ENCODE peak calls at places on chromosomes 5 and 9, in four cellular contexts. T is H1, S is SK-N-SH, F is K562. P is an unnamed sample.

GRCh38 chr5:133274597-133274935 is 222.8 kb downstream of the HSPA4 start:
- DNase-seq in F (no peak), S (no peak), T (no peak), P (no peak)

GRCh38 chr9:2574215-2574614 is 47.4 kb upstream of the VLDLR start:
- DNase-seq in F (no peak), T (no peak), S (no peak), P (no peak)

GRCh38 chr5:161600156-161600555 is 53.6 kb upstream of the GABRB2 start:
- DNase-seq in F (no peak), T (no peak), S (no peak), P (no peak)

GRCh38 chr5:99398946-99399345 is 470.1 kb upstream of the CHD1 start:
- DNase-seq in F (no peak), T (no peak), S (no peak), P (no peak)

GRCh38 chr9:90961375-90961774 is 159.8 kb downstream of the SYK start:
- DNase-seq in F (no peak), S (no peak), T (no peak), P (no peak)

GRCh38 chr9:115680226-115680625 is 473.4 kb upstream of the PAPPA start:
- DNase-seq in T (no peak), S (no peak), F (no peak), P (no peak)

GRCh38 chr9:89291741-89292140 is 19.3 kb upstream of the CKS2 start:
- DNase-seq in F (no peak), S (no peak), T (no peak), P (no peak)

GRCh38 chr5:155389498-155389897 is 375.9 kb downstream of the KIF4B start:
- DNase-seq in S (no peak), T (no peak), F (no peak), P (no peak)

GRCh38 chr9:132008184-132008781 is 71.4 kb downstream of the MED27 start:
- DNase-seq in F (no peak), T (no peak), S (no peak), P (no peak)

GRCh38 chr9:71647094-71647591 is 121.2 kb downstream of the CEMIP2 start:
- DNase-seq in F (peak), S (no peak), T (no peak), P (no peak)

GRCh38 chr5:74075900-74076484 is 450.0 kb downstream of the ARHGEF28 start:
- DNase-seq in T (no peak), F (no peak), S (no peak), P (no peak)

GRCh38 chr9:99533421-99533820 is 288.3 kb upstream of the NR4A3 start:
- DNase-seq in F (no peak), T (no peak), S (no peak), P (no peak)

GRCh38 chr9:77916410-77916819 is 115.2 kb downstream of the GNAQ start:
- DNase-seq in T (no peak), S (no peak), F (no peak), P (no peak)

GRCh38 chr5:141734501-141735231 is 52.6 kb upstream of the ARAP3 start:
- DNase-seq in F (peak), T (no peak), S (peak), P (peak)

GRCh38 chr5:110865400-110866094 is 126.7 kb downstream of the SLC25A46 start:
- DNase-seq in F (peak), T (peak), S (peak), P (peak)

GRCh38 chr9:81292056-81292805 is 397.1 kb downstream of the TLE1 start:
- DNase-seq in F (no peak), T (no peak), S (no peak), P (peak)

GRCh38 chr5:6175172-6175855 is 203.0 kb downstream of the MED10 start:
- DNase-seq in S (no peak), F (no peak), T (no peak), P (no peak)

GRCh38 chr5:10301842-10302610 is 5.7 kb downstream of the CMBL start:
- DNase-seq in F (no peak), T (no peak), S (no peak), P (no peak)

GRCh38 chr5:124157320-124157719 is 589.1 kb downstream of the ZNF608 start:
- DNase-seq in S (no peak), F (no peak), T (no peak), P (no peak)
- TF ChIP-seq TEAD4 in S (no peak), F (no peak), T (no peak), P (no peak)

DNA sequence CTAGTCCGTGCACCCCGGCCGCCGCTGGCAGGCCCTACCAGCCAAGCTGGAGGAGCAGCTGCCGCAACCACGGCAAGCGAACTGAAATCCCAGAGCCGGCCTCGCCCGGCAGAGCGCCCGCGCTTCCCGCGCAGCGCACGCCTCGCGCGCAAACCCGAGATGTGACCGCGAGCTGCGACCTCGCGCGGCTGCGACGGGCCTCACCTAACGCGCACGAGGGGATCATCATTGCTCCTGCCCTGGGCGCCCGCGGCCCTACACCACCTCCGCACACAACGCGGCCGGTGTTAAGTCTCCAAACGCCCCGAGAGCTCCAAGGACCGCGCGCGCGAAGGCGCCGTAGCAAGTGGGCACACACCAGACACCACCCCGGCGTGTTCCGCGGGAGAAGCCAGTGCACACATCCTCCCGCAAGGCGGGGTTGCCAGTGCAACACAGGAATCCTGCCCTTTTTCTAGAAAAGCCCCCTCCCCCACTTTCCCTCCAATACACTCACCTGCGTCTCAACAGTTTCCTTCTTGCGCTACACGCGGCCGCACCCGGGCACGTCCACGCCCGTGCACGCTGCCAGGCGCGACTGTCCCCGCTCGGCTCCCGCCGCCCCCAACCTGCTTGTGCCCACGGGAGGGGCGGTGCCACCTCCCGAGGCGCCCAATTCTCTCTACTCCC is 5.2 kb downstream of the ELAVL2 start:
- DNase-seq in T (no peak), F (no peak), S (peak), P (peak)
- TF ChIP-seq MAX in T (peak), F (no peak), S (peak), P (peak)

GRCh38 chr9:107422189-107422802 is 67.3 kb downstream of the KLF4 start:
- DNase-seq in T (peak), F (peak), S (peak), P (peak)
- TF ChIP-seq TEAD4 in T (no peak), F (no peak), S (no peak), P (no peak)

GRCh38 chr5:102922839-102923477 is 167.9 kb downstream of the PAM start:
- DNase-seq in F (no peak), S (peak), T (no peak), P (no peak)
- TF ChIP-seq MAX in F (no peak), S (no peak), T (no peak), P (no peak)

GRCh38 chr9:22813520-22813919 is 366.9 kb downstream of the DMRTA1 start:
- DNase-seq in F (no peak), T (no peak), S (peak), P (no peak)
- TF ChIP-seq TEAD4 in F (no peak), T (no peak), S (no peak), P (no peak)

DNA sequence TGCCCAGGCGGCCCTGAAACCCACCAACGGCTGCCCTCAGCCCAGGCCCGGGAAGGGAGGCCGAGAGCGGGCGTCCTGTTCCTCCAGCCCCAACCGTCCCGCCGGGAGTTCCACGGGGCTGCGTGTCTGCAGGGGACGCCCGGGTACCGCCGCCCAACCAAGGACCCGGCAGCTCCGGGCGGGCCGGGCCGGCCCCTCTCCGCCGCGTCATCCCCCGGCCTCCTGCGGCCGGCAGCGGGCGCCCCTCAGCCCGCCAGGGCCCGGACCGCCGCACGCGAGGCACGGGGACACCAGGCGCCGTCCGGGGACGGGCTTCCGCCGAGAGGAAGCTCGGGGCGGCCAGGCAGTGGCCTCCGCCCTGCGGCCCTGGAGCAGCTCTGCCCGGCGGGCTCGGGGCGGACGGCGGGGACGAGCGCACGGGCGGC is 432 bp downstream of the FBXW5 start:
- DNase-seq in S (peak), T (no peak), F (no peak), P (no peak)
- TF ChIP-seq MAX in S (no peak), T (no peak), F (no peak), P (no peak)

GRCh38 chr5:128300181-128300580 is 216.6 kb downstream of the SLC12A2 start:
- DNase-seq in S (no peak), F (no peak), T (no peak), P (no peak)

GRCh38 chr5:128304791-128305190 is 221.2 kb downstream of the SLC12A2 start:
- DNase-seq in S (no peak), F (no peak), T (no peak), P (no peak)

GRCh38 chr5:128303593-128303992 is 220.0 kb downstream of the SLC12A2 start:
- DNase-seq in T (no peak), F (no peak), S (no peak), P (no peak)

GRCh38 chr5:128304121-128304520 is 220.6 kb downstream of the SLC12A2 start:
- DNase-seq in F (no peak), T (no peak), S (no peak), P (no peak)

DNA sequence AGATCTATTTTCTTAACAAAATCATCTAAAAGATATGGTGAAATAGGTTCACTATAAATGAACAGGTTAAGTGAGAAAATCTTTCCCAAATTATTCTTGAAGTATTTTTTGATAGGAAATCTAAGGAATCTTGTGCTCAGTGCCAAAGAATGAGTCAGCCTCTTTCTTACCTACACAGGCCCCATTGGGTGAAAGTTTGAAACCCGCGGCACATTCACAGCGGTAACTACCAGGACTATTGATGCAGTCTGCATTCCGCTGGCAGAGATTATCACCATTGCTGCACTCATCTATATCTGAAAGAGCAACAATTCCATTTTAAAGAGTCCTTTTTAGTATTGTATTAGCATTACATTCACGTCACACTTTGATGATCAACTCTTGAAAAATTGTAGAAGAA is 221.8 kb downstream of the SLC12A2 start:
- DNase-seq in T (no peak), S (no peak), F (no peak), P (no peak)
- TF ChIP-seq TEAD4 in T (no peak), S (no peak), F (no peak), P (no peak)

GRCh38 chr9:34634551-34634945 is 3.0 kb downstream of the SIGMAR1 start:
- DNase-seq in F (no peak), S (no peak), T (no peak), P (no peak)

GRCh38 chr9:34636791-34637355 is 714 bp downstream of the SIGMAR1 start:
- DNase-seq in F (no peak), T (no peak), S (no peak), P (no peak)

GRCh38 chr9:34635556-34635955 is 2.0 kb downstream of the SIGMAR1 start:
- DNase-seq in T (no peak), S (no peak), F (no peak), P (no peak)

GRCh38 chr9:34633166-34633565 is 4.3 kb upstream of the ARID3C start:
- DNase-seq in S (no peak), T (no peak), F (no peak), P (no peak)

GRCh38 chr9:34633851-34634550 is 3.6 kb downstream of the SIGMAR1 start:
- DNase-seq in T (no peak), F (peak), S (peak), P (peak)
- TF ChIP-seq MAX in T (no peak), F (no peak), S (no peak), P (no peak)

DNA sequence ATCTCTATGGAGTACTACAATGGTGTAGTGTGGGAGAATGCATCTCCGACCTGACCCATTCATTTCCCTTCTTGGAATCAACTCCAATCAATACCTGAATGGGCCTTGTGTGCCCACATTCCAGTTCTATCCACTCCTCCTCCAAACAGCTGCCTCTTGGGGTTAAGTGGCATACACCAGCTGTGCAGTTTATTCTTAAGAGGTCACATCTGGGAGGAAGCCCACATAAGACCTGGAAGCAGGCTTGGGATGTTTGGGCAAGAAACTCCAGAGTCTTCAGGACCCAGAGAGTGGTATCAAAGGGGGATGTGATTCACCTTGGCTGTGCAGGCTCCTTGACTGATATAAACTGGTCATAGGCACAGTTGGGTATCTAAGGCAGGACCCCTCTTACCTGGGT is 46.0 kb downstream of the ACTBL2 start:
- DNase-seq in S (no peak), F (no peak), T (no peak), P (no peak)
- TF ChIP-seq TEAD4 in S (no peak), F (no peak), T (no peak), P (no peak)

GRCh38 chr9:133368249-133368881 is 7.5 kb downstream of the SURF4 start:
- DNase-seq in T (no peak), F (no peak), S (peak), P (no peak)
- TF ChIP-seq MAX in T (no peak), F (no peak), S (no peak), P (no peak)

P was measured in WTC11.